ENCODE peak calls at places on chromosome 5, in five cellular contexts. X is HTR-8/SVneo; P is brain microvascular endothelial cell; M is AG10803; K is stimulated activated CD4-positive, alpha-beta T cell treated with anti-CD3 and anti-CD28 coated beads, Interleukin-4, amount 100 ng/mL, for 1 hour. N is an unnamed sample.

GRCh38 chr5:96680759-96681158 is 18.6 kb downstream of the CAST start:
- DNase-seq in X (no peak), P (peak), M (no peak), K (no peak), N (no peak)

GRCh38 chr5:6236858-6237481 is 141.4 kb downstream of the MED10 start:
- DNase-seq in X (no peak), P (no peak), M (no peak), K (no peak), N (no peak)

GRCh38 chr5:164672931-164673694 is 1167.7 kb downstream of the MAT2B start:
- DNase-seq in X (peak), P (no peak), M (no peak), K (no peak), N (no peak)

GRCh38 chr5:135308245-135308644 is 90.8 kb downstream of the MACROH2A1 start:
- DNase-seq in X (no peak), P (peak), M (peak), K (no peak), N (no peak)

GRCh38 chr5:32474201-32474854 is 29.8 kb upstream of the ZFR start:
- DNase-seq in X (no peak), P (no peak), M (no peak), K (no peak), N (no peak)

GRCh38 chr5:122102825-122103224 is 24.8 kb upstream of the LOX start:
- DNase-seq in X (no peak), P (peak), M (peak), K (no peak), N (no peak)

GRCh38 chr5:2864515-2864914 is 113.0 kb upstream of the IRX2 start:
- DNase-seq in X (no peak), P (no peak), M (no peak), K (no peak), N (no peak)

GRCh38 chr5:53480474-53481353 is at the start of gene FST:
- DNase-seq in X (peak), P (no peak), M (no peak), K (peak), N (no peak)

GRCh38 chr5:151463137-151464029 is 16.0 kb downstream of the SLC36A1 start:
- DNase-seq in X (no peak), P (no peak), M (no peak), K (no peak), N (no peak)

GRCh38 chr5:109688647-109688998 is 1.1 kb upstream of the MAN2A1 start:
- DNase-seq in X (no peak), P (no peak), M (no peak), K (no peak), N (peak)

GRCh38 chr5:110625376-110625999 is 101.0 kb downstream of the TMEM232 start:
- DNase-seq in X (peak), P (no peak), M (peak), K (no peak), N (no peak)

GRCh38 chr5:134226441-134227192 is 744 bp upstream of the PPP2CA start:
- DNase-seq in X (no peak), P (no peak), M (peak), K (no peak), N (no peak)

GRCh38 chr5:155103164-155103563 is 89.6 kb downstream of the KIF4B start:
- DNase-seq in X (no peak), P (no peak), M (peak), K (no peak), N (no peak)

GRCh38 chr5:171823269-171823668 is 37.7 kb downstream of the SMIM23 start:
- DNase-seq in X (no peak), P (no peak), M (no peak), K (no peak), N (no peak)

GRCh38 chr5:343461-344401 is 22.2 kb downstream of the AHRR start:
- DNase-seq in X (no peak), P (peak), M (peak), K (peak), N (no peak)

GRCh38 chr5:169290895-169291294 is 10.0 kb downstream of the SLIT3 start:
- DNase-seq in X (no peak), P (no peak), M (no peak), K (no peak), N (no peak)

GRCh38 chr5:133930061-133930823 is 38.2 kb downstream of the C5orf15 start:
- DNase-seq in X (peak), P (peak), M (peak), K (peak), N (peak)

GRCh38 chr5:128213340-128213739 is 129.8 kb downstream of the SLC12A2 start:
- DNase-seq in X (peak), P (peak), M (peak), K (no peak), N (no peak)

GRCh38 chr5:81994679-81995078 is 22.9 kb downstream of the ATG10 start:
- DNase-seq in X (no peak), P (no peak), M (no peak), K (no peak), N (no peak)

GRCh38 chr5:132877466-132877865 is 4.0 kb downstream of the LEAP2 start:
- DNase-seq in X (no peak), P (no peak), M (no peak), K (no peak), N (no peak)

GRCh38 chr5:35811108-35811741 is 45.5 kb upstream of the IL7R start:
- DNase-seq in X (peak), P (no peak), M (peak), K (no peak), N (no peak)

GRCh38 chr5:157476699-157477408 is 16.8 kb downstream of the NIPAL4 start:
- DNase-seq in X (peak), P (peak), M (peak), K (no peak), N (no peak)

GRCh38 chr5:56569576-56569975 is 245.8 kb upstream of the MAP3K1 start:
- DNase-seq in X (peak), P (no peak), M (peak), K (no peak), N (no peak)

GRCh38 chr5:116032094-116032517 is at the start of gene ARL14EPL:
- DNase-seq in X (peak), P (peak), M (peak), K (no peak), N (peak)

GRCh38 chr5:141617682-141618029 is 1.1 kb downstream of the DIAPH1 start:
- DNase-seq in X (no peak), P (no peak), M (no peak), K (no peak), N (no peak)

GRCh38 chr5:10607666-10608442 is 44.0 kb downstream of the ANKRD33B start:
- DNase-seq in X (no peak), P (peak), M (peak), K (no peak), N (no peak)

GRCh38 chr5:14915291-14915976 is 43.9 kb upstream of the ANKH start:
- DNase-seq in X (no peak), P (peak), M (no peak), K (no peak), N (no peak)

GRCh38 chr5:109310315-109310714 is 99.5 kb downstream of the PJA2 start:
- DNase-seq in X (no peak), P (no peak), M (no peak), K (no peak), N (no peak)

GRCh38 chr5:134503088-134503936 is 22.2 kb upstream of the JADE2 start:
- DNase-seq in X (peak), P (peak), M (peak), K (peak), N (peak)

GRCh38 chr5:10652151-10652550 is 88.3 kb downstream of the ANKRD33B start:
- DNase-seq in X (no peak), P (peak), M (peak), K (no peak), N (no peak)

GRCh38 chr5:160479926-160480325 is 58.3 kb downstream of the PTTG1 start:
- DNase-seq in X (no peak), P (peak), M (peak), K (no peak), N (no peak)

N was measured in T1000.